ENCODE peak calls at places on chromosome 15, in six cellular contexts. Y, Z, B, L, C and E are unnamed samples.

GRCh38 chr15:85745525-85745924 is 49.2 kb downstream of the KLHL25 start:
- DNase-seq in Y (no peak), Z (no peak), B (no peak), L (no peak), C (no peak), E (no peak)

GRCh38 chr15:78131295-78132021 is at the start of gene CIB2:
- DNase-seq in Y (peak), Z (peak), B (peak), L (peak), C (peak), E (peak)

GRCh38 chr15:80674245-80674614 is 20.9 kb upstream of the ABHD17C start:
- DNase-seq in Y (no peak), Z (no peak), B (no peak), L (no peak), C (no peak), E (no peak)

GRCh38 chr15:43514241-43515057 is 3.0 kb upstream of the MAP1A start:
- DNase-seq in Y (no peak), Z (no peak), B (no peak), L (no peak), C (no peak), E (peak)

GRCh38 chr15:63913786-63914185 is 80.0 kb upstream of the HERC1 start:
- DNase-seq in Y (no peak), Z (no peak), B (no peak), L (no peak), C (no peak), E (no peak)

GRCh38 chr15:76904461-76905012 is 603 bp downstream of the SCAPER start:
- DNase-seq in Y (peak), Z (peak), B (peak), L (peak), C (peak), E (peak)

GRCh38 chr15:42163947-42164550 is 7.6 kb upstream of the PLA2G4F start:
- DNase-seq in Y (no peak), Z (no peak), B (no peak), L (no peak), C (no peak), E (no peak)

GRCh38 chr15:100311829-100312228 is 29.9 kb downstream of the ADAMTS17 start:
- DNase-seq in Y (no peak), Z (no peak), B (no peak), L (no peak), C (no peak), E (no peak)

GRCh38 chr15:42465520-42466259 is 25.3 kb downstream of the ZNF106 start:
- DNase-seq in Y (no peak), Z (no peak), B (no peak), L (no peak), C (no peak), E (no peak)

GRCh38 chr15:63909819-63910437 is 76.2 kb upstream of the HERC1 start:
- DNase-seq in Y (no peak), Z (no peak), B (no peak), L (no peak), C (no peak), E (no peak)

GRCh38 chr15:69996321-69996720 is 101.4 kb downstream of the TLE3 start:
- DNase-seq in Y (no peak), Z (no peak), B (peak), L (no peak), C (no peak), E (no peak)

GRCh38 chr15:58438956-58439355 is 7.2 kb downstream of the LIPC start:
- DNase-seq in Y (no peak), Z (peak), B (peak), L (peak), C (peak), E (no peak)

GRCh38 chr15:52136471-52136993 is 24.0 kb upstream of the BCL2L10 start:
- DNase-seq in Y (no peak), Z (no peak), B (no peak), L (no peak), C (no peak), E (no peak)